ENCODE peak calls at places on chromosomes 11 and 22, in four cellular contexts. X is H54, I is right lobe of liver, Y is A172. P is an unnamed sample.

GRCh38 chr11:119445850-119446249 is 22.9 kb upstream of the THY1 start:
- DNase-seq in X (no peak), I (no peak), Y (no peak), P (no peak)

GRCh38 chr11:119843760-119844330 is 114.8 kb upstream of the NECTIN1 start:
- DNase-seq in X (peak; percentile 25), I (no peak), Y (peak; percentile 2), P (no peak)

GRCh38 chr11:56103210-56103737 is at the start of gene OR8H2:
- DNase-seq in X (no peak), I (no peak), Y (no peak), P (no peak)

GRCh38 chr11:85736121-85736520 is 50.1 kb upstream of the CCDC89 start:
- DNase-seq in X (no peak), I (no peak), Y (no peak), P (no peak)

GRCh38 chr11:43756575-43756974 is 76.0 kb downstream of the HSD17B12 start:
- DNase-seq in X (no peak), I (no peak), Y (no peak), P (no peak)

GRCh38 chr11:67277231-67277961 is 11.1 kb downstream of the GRK2 start:
- DNase-seq in X (peak; percentile 78), I (peak; percentile 90), Y (peak; percentile 81), P (no peak)

GRCh38 chr11:113595810-113596594 is 110.1 kb downstream of the TMPRSS5 start:
- DNase-seq in X (no peak), I (no peak), Y (no peak), P (no peak)

GRCh38 chr11:58391879-58392278 is 14.8 kb downstream of the OR5B3 start:
- DNase-seq in X (no peak), I (no peak), Y (no peak), P (no peak)

GRCh38 chr22:50672471-50673230 is at the start of gene SHANK3:
- DNase-seq in X (no peak), I (peak; percentile 79), Y (no peak), P (no peak)

GRCh38 chr11:92607969-92608711 is 361.3 kb upstream of the MTNR1B start:
- DNase-seq in X (no peak), I (no peak), Y (no peak), P (no peak)

GRCh38 chr11:70768346-70769095 is 370.2 kb downstream of the CTTN start:
- DNase-seq in X (no peak), I (no peak), Y (no peak), P (no peak)

GRCh38 chr22:40346178-40347064 is at the start of gene ADSL:
- DNase-seq in X (peak; percentile 75), I (peak; percentile 93), Y (peak; percentile 71), P (peak; percentile 94)

GRCh38 chr11:72821221-72821919 is 7.2 kb downstream of the ATG16L2 start:
- DNase-seq in X (no peak), I (no peak), Y (no peak), P (peak; percentile 66)

GRCh38 chr11:120248551-120249278 is 8.8 kb downstream of the POU2F3 start:
- DNase-seq in X (peak; percentile 47), I (no peak), Y (peak; percentile 74), P (no peak)

GRCh38 chr22:17706451-17706900 is 67.8 kb downstream of the BID start:
- DNase-seq in X (peak; percentile 49), I (no peak), Y (peak; percentile 89), P (no peak)

GRCh38 chr11:67279589-67280340 is 9.3 kb upstream of the ANKRD13D start:
- DNase-seq in X (no peak), I (peak; percentile 50), Y (no peak), P (no peak)

GRCh38 chr22:22072169-22072836 is 89.7 kb upstream of the TOP3B start:
- DNase-seq in X (no peak), I (no peak), Y (no peak), P (no peak)

GRCh38 chr22:49449811-49450386 is 377.8 kb downstream of the BRD1 start:
- DNase-seq in X (no peak), I (no peak), Y (no peak), P (no peak)

GRCh38 chr11:1351278-1351937 is 38.3 kb upstream of the BRSK2 start:
- DNase-seq in X (no peak), I (no peak), Y (peak; percentile 43), P (no peak)

GRCh38 chr11:118572914-118573550 is 823 bp downstream of the ARCN1 start:
- DNase-seq in X (no peak), I (no peak), Y (peak; percentile 33), P (no peak)

GRCh38 chr11:123690490-123690889 is 36.1 kb upstream of the SCN3B start:
- DNase-seq in X (peak; percentile 23), I (no peak), Y (peak; percentile 8), P (no peak)

P was measured in pancreas.